ENCODE peak calls at places on chromosome 16, in ten cellular contexts. Z is anterior cingulate cortex; E is iPS-NIHi11; T is activated gamma-delta T cell; I is iPS DF 19.7; N is naive thymus-derived CD4-positive, alpha-beta T cell; M is activated T-helper 1 cell treated with Interleukin-2 at 50 U/mL for 16 hours; B is natural killer cell treated with Interleukin-12 subunit alpha and Interleukin-12 subunit beta and Interleukin-15 and Interleukin-18, amount 100 ng/mL, for 72 hours; L is naive thymus-derived CD8-positive, alpha-beta T cell; O is uterus. V is an unnamed sample.

GRCh38 chr16:11256657-11257130 is 690 bp upstream of the SOCS1 start:
- DNase-seq in Z (no peak), E (no peak), T (no peak), I (no peak), N (peak), M (no peak), B (peak), L (no peak), O (peak), V (peak)

GRCh38 chr16:66603537-66604375 is 748 bp upstream of the CMTM3 start:
- DNase-seq in Z (no peak), E (peak), T (peak), I (no peak), N (peak), M (peak), B (peak), L (peak), O (peak), V (peak)

GRCh38 chr16:1540556-1540855 is 7.0 kb downstream of the TMEM204 start:
- DNase-seq in Z (no peak), E (no peak), T (no peak), I (no peak), N (no peak), M (no peak), B (no peak), L (no peak), O (no peak), V (no peak)

GRCh38 chr16:6362321-6362720 is 970.3 kb upstream of the RBFOX1 start:
- DNase-seq in Z (no peak), E (no peak), T (no peak), I (no peak), N (no peak), M (no peak), B (no peak), L (no peak), O (no peak), V (no peak)

GRCh38 chr16:89020068-89020924 is 43.3 kb upstream of the CBFA2T3 start:
- DNase-seq in Z (no peak), E (no peak), T (no peak), I (no peak), N (no peak), M (no peak), B (peak), L (no peak), O (no peak), V (no peak)

GRCh38 chr16:88330971-88331890 is 51.5 kb upstream of the ZNF469 start:
- DNase-seq in Z (no peak), E (no peak), T (no peak), I (no peak), N (no peak), M (no peak), B (no peak), L (no peak), O (no peak), V (no peak)

GRCh38 chr16:12089492-12090161 is 113.1 kb downstream of the SNX29 start:
- DNase-seq in Z (no peak), E (peak), T (no peak), I (peak), N (peak), M (peak), B (no peak), L (peak), O (peak), V (no peak)

GRCh38 chr16:60905806-60906205 is 1130.4 kb downstream of the CDH8 start:
- DNase-seq in Z (no peak), E (no peak), T (no peak), I (no peak), N (no peak), M (no peak), B (no peak), L (no peak), O (no peak), V (no peak)

GRCh38 chr16:88672776-88673175 is 9.9 kb upstream of the MVD start:
- DNase-seq in Z (no peak), E (peak), T (no peak), I (peak), N (no peak), M (no peak), B (no peak), L (no peak), O (no peak), V (no peak)

GRCh38 chr16:89272631-89273030 is 55.1 kb downstream of the ZNF778 start:
- DNase-seq in Z (no peak), E (no peak), T (no peak), I (no peak), N (no peak), M (no peak), B (no peak), L (no peak), O (no peak), V (no peak)

GRCh38 chr16:27974896-27975540 is 88.5 kb downstream of the GSG1L start:
- DNase-seq in Z (no peak), E (no peak), T (no peak), I (no peak), N (no peak), M (no peak), B (no peak), L (no peak), O (no peak), V (no peak)

GRCh38 chr16:50837324-50837723 is 95.4 kb downstream of the CYLD start:
- DNase-seq in Z (no peak), E (no peak), T (no peak), I (no peak), N (no peak), M (no peak), B (no peak), L (no peak), O (no peak), V (no peak)

GRCh38 chr16:88287219-88287618 is 95.5 kb upstream of the ZNF469 start:
- DNase-seq in Z (no peak), E (peak), T (no peak), I (no peak), N (no peak), M (no peak), B (peak), L (no peak), O (no peak), V (no peak)

GRCh38 chr16:57096192-57096591 is 3.8 kb downstream of the CPNE2 start:
- DNase-seq in Z (no peak), E (no peak), T (no peak), I (no peak), N (no peak), M (no peak), B (no peak), L (no peak), O (no peak), V (no peak)

GRCh38 chr16:12239953-12240485 is 263.5 kb downstream of the SNX29 start:
- DNase-seq in Z (no peak), E (no peak), T (no peak), I (no peak), N (no peak), M (no peak), B (no peak), L (no peak), O (no peak), V (no peak)

GRCh38 chr16:58125041-58125440 is 4.1 kb downstream of the CFAP20 start:
- DNase-seq in Z (no peak), E (no peak), T (no peak), I (no peak), N (no peak), M (no peak), B (no peak), L (no peak), O (no peak), V (no peak)

GRCh38 chr16:68993885-68994284 is 111.6 kb upstream of the HAS3 start:
- DNase-seq in Z (no peak), E (no peak), T (no peak), I (no peak), N (no peak), M (no peak), B (no peak), L (no peak), O (no peak), V (no peak)

GRCh38 chr16:12341423-12341822 is 364.9 kb downstream of the SNX29 start:
- DNase-seq in Z (no peak), E (no peak), T (no peak), I (no peak), N (no peak), M (no peak), B (no peak), L (no peak), O (no peak), V (no peak)

GRCh38 chr16:2856061-2856670 is 1.8 kb downstream of the PRSS22 start:
- DNase-seq in Z (no peak), E (peak), T (no peak), I (no peak), N (no peak), M (no peak), B (no peak), L (no peak), O (no peak), V (no peak)

GRCh38 chr16:2777231-2777902 is at the start of gene ELOB:
- DNase-seq in Z (peak), E (peak), T (peak), I (no peak), N (peak), M (peak), B (peak), L (peak), O (peak), V (peak)

GRCh38 chr16:27226976-27227705 is 23.8 kb downstream of the KDM8 start:
- DNase-seq in Z (no peak), E (no peak), T (no peak), I (no peak), N (no peak), M (no peak), B (no peak), L (no peak), O (no peak), V (no peak)

GRCh38 chr16:72947379-72948237 is 100.3 kb downstream of the ZFHX3 start:
- DNase-seq in Z (no peak), E (peak), T (no peak), I (no peak), N (no peak), M (no peak), B (no peak), L (no peak), O (no peak), V (no peak)

GRCh38 chr16:81198635-81199034 is 39.9 kb upstream of the BCO1 start:
- DNase-seq in Z (peak), E (no peak), T (no peak), I (no peak), N (no peak), M (no peak), B (no peak), L (no peak), O (no peak), V (no peak)

GRCh38 chr16:71365021-71365420 is 6.5 kb downstream of the CALB2 start:
- DNase-seq in Z (no peak), E (no peak), T (no peak), I (no peak), N (no peak), M (no peak), B (no peak), L (no peak), O (no peak), V (no peak)

GRCh38 chr16:56450275-56450889 is 750 bp downstream of the NUDT21 start:
- DNase-seq in Z (no peak), E (peak), T (no peak), I (no peak), N (no peak), M (no peak), B (no peak), L (no peak), O (no peak), V (peak)

GRCh38 chr16:49833796-49834195 is 22.1 kb downstream of the ZNF423 start:
- DNase-seq in Z (peak), E (no peak), T (no peak), I (no peak), N (no peak), M (no peak), B (no peak), L (no peak), O (peak), V (no peak)

GRCh38 chr16:58098207-58099096 is 30.7 kb downstream of the CFAP20 start:
- DNase-seq in Z (no peak), E (no peak), T (no peak), I (no peak), N (no peak), M (no peak), B (no peak), L (no peak), O (no peak), V (no peak)

GRCh38 chr16:54932737-54933254 is 2.1 kb downstream of the IRX5 start:
- DNase-seq in Z (no peak), E (peak), T (no peak), I (no peak), N (no peak), M (no peak), B (no peak), L (no peak), O (no peak), V (no peak)

GRCh38 chr16:28859326-28859725 is 4.3 kb upstream of the SH2B1 start:
- DNase-seq in Z (no peak), E (no peak), T (no peak), I (no peak), N (no peak), M (no peak), B (no peak), L (no peak), O (no peak), V (no peak)

GRCh38 chr16:84999200-84999599 is 12.1 kb downstream of the ZDHHC7 start:
- DNase-seq in Z (no peak), E (no peak), T (no peak), I (no peak), N (no peak), M (no peak), B (no peak), L (no peak), O (no peak), V (no peak)

GRCh38 chr16:14300631-14301149 is 229.6 kb downstream of the MRTFB start:
- DNase-seq in Z (peak), E (peak), T (no peak), I (no peak), N (peak), M (no peak), B (no peak), L (peak), O (peak), V (peak)

GRCh38 chr16:11349599-11350276 is 4.5 kb downstream of the RMI2 start:
- DNase-seq in Z (peak), E (no peak), T (no peak), I (no peak), N (no peak), M (no peak), B (no peak), L (no peak), O (peak), V (peak)

GRCh38 chr16:58393138-58393504 is 850 bp downstream of the GINS3 start:
- DNase-seq in Z (no peak), E (peak), T (no peak), I (no peak), N (no peak), M (no peak), B (no peak), L (no peak), O (no peak), V (no peak)